ENCODE peak calls at places on chromosomes 4 and X, in six cellular contexts. J is psoas muscle, Y is HAP-1, A is aorta, C is neural progenitor cell, P is HFF-Myc. T is an unnamed sample.
A peak's percentile ranks its signal among the peaks of the same experiment; 100 is the strongest.

GRCh38 chr4:48931459-48931858 is 24.9 kb upstream of the OCIAD2 start:
- DNase-seq in J (no peak), Y (no peak), A (no peak), C (no peak), P (no peak), T (no peak)

GRCh38 chr4:100823066-100823992 is 305.5 kb upstream of the EMCN start:
- DNase-seq in J (no peak), Y (peak; percentile 62), A (no peak), C (no peak), P (no peak), T (no peak)

GRCh38 chr4:189124149-189124758 is 816.4 kb upstream of the FRG1 start:
- DNase-seq in J (no peak), Y (peak; percentile 45), A (no peak), C (peak; percentile 53), P (peak; percentile 29), T (no peak)

GRCh38 chr4:132227349-132228165 is 921.5 kb upstream of the PCDH10 start:
- DNase-seq in J (peak; percentile 15), Y (peak; percentile 41), A (peak; percentile 53), C (peak; percentile 88), P (no peak), T (peak; percentile 51)

GRCh38 chr4:85522277-85522676 is 47.3 kb downstream of the ARHGAP24 start:
- DNase-seq in J (no peak), Y (no peak), A (no peak), C (no peak), P (no peak), T (no peak)

GRCh38 chrX:105701310-105702052 is 120.9 kb upstream of the NRK start:
- DNase-seq in J (no peak), Y (no peak), A (no peak), C (no peak), P (no peak), T (no peak)

GRCh38 chr4:2186133-2186864 is 55.6 kb downstream of the HAUS3 start:
- DNase-seq in J (no peak), Y (peak; percentile 60), A (no peak), C (peak; percentile 76), P (no peak), T (peak; percentile 51)

GRCh38 chrX:108250654-108251579 is 159.3 kb downstream of the ATG4A start:
- DNase-seq in J (no peak), Y (no peak), A (no peak), C (peak; percentile 76), P (no peak), T (no peak)

GRCh38 chr4:151627491-151627890 is 133.3 kb downstream of the GATB start:
- DNase-seq in J (no peak), Y (no peak), A (no peak), C (no peak), P (no peak), T (no peak)

GRCh38 chr4:7398104-7398423 is 36.7 kb downstream of the PSAPL1 start:
- DNase-seq in J (no peak), Y (no peak), A (no peak), C (no peak), P (peak; percentile 44), T (no peak)

GRCh38 chr4:121072836-121073362 is 564 bp upstream of the NDNF start:
- DNase-seq in J (no peak), Y (no peak), A (peak; percentile 71), C (peak; percentile 66), P (no peak), T (no peak)

GRCh38 chr4:88054909-88055308 is 47.5 kb downstream of the PKD2 start:
- DNase-seq in J (no peak), Y (peak; percentile 29), A (no peak), C (peak; percentile 60), P (peak; percentile 20), T (peak; percentile 13)

GRCh38 chr4:72326692-72327632 is 242.1 kb downstream of the ADAMTS3 start:
- DNase-seq in J (no peak), Y (no peak), A (no peak), C (peak; percentile 54), P (no peak), T (no peak)

GRCh38 chrX:40422021-40422420 is 158.7 kb upstream of the ATP6AP2 start:
- DNase-seq in J (no peak), Y (no peak), A (no peak), C (no peak), P (no peak), T (no peak)

GRCh38 chr4:25859429-25860148 is 3.2 kb downstream of the SEL1L3 start:
- DNase-seq in J (no peak), Y (no peak), A (no peak), C (no peak), P (no peak), T (no peak)

GRCh38 chr4:90127706-90128345 is 632 bp downstream of the CCSER1 start:
- DNase-seq in J (peak; percentile 16), Y (no peak), A (peak; percentile 76), C (peak; percentile 71), P (no peak), T (no peak)

GRCh38 chr4:103645991-103646390 is 73.8 kb downstream of the TACR3 start:
- DNase-seq in J (no peak), Y (no peak), A (no peak), C (no peak), P (no peak), T (no peak)

GRCh38 chr4:95118507-95118906 is 360.8 kb downstream of the BMPR1B start:
- DNase-seq in J (no peak), Y (no peak), A (no peak), C (no peak), P (no peak), T (no peak)

GRCh38 chrX:31166416-31166815 is 94.6 kb upstream of the FTHL17 start:
- DNase-seq in J (no peak), Y (no peak), A (no peak), C (no peak), P (no peak), T (no peak)

GRCh38 chrX:12894074-12894691 is 12.2 kb upstream of the TLR8 start:
- DNase-seq in J (peak; percentile 16), Y (peak; percentile 65), A (no peak), C (peak; percentile 26), P (no peak), T (no peak)

GRCh38 chrX:154123241-154124219 is 20.5 kb upstream of the OPN1LW start:
- DNase-seq in J (no peak), Y (no peak), A (peak; percentile 61), C (no peak), P (no peak), T (no peak)

GRCh38 chr4:2083116-2083825 is 24.1 kb downstream of the NAT8L start:
- DNase-seq in J (no peak), Y (no peak), A (no peak), C (no peak), P (no peak), T (no peak)

GRCh38 chrX:15216280-15216679 is 53.6 kb downstream of the ASB9 start:
- DNase-seq in J (no peak), Y (no peak), A (no peak), C (no peak), P (no peak), T (no peak)

GRCh38 chrX:15215366-15215765 is 54.5 kb downstream of the ASB9 start:
- DNase-seq in J (no peak), Y (no peak), A (no peak), C (no peak), P (no peak), T (no peak)

GRCh38 chrX:15214614-15215013 is 55.3 kb downstream of the ASB9 start:
- DNase-seq in J (no peak), Y (no peak), A (no peak), C (no peak), P (no peak), T (no peak)
- H3K4me3 ChIP-seq in J (no peak overlapping the region), Y (no peak overlapping the region), A (no peak overlapping the region), C (no peak overlapping the region), P (no peak overlapping the region), T (no peak overlapping the region)

DNA sequence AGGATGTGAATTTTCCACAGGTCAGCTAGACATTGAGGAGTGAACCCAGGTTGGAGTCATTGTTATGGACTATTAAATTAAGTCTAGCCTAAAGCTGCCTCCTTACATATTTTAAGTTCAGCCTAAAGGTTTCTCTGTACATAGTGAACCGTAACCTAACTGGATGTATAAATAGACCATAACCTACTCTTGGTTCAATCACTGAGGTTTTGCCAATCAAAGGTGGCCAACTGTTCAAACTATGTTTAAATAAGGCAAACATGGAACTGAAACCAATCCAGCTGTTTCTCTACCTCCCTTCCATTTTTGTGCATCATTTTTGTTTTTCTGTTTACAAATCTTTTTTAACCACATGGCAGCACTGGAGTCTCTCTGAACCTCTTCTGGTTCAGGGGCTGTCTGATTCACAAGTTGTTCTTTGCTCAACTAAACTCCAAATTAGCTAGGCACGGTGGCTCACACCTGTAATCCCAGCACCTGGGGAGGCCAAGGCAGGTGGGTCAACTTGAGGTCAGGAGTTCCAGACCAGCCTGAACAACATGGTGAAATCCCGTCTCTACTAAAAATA is 43.9 kb upstream of the SFRP2 start:
- DNase-seq in J (no peak), Y (no peak), A (no peak), C (no peak), P (no peak), T (no peak)
- H3K4me3 ChIP-seq in J (no peak overlapping the region), Y (no peak overlapping the region), A (no peak overlapping the region), C (no peak overlapping the region), P (no peak overlapping the region), T (no peak overlapping the region)

GRCh38 chrX:106898462-106898861 is 4.7 kb downstream of the RIPPLY1 start:
- DNase-seq in J (no peak), Y (peak; percentile 33), A (no peak), C (peak; percentile 68), P (peak; percentile 24), T (no peak)
- H3K4me3 ChIP-seq in J (no peak overlapping the region), Y (no peak overlapping the region), A (no peak overlapping the region), C (no peak overlapping the region), P (no peak overlapping the region), T (no peak overlapping the region)

GRCh38 chr4:171814545-171814944 is 1.3 kb downstream of the GALNTL6 start:
- DNase-seq in J (no peak), Y (no peak), A (no peak), C (peak; percentile 3), P (no peak), T (no peak)

GRCh38 chr4:171813195-171813955 is at the start of gene GALNTL6:
- DNase-seq in J (peak; percentile 15), Y (peak; percentile 40), A (peak; percentile 72), C (peak; percentile 55), P (no peak), T (no peak)

GRCh38 chr4:171817026-171817425 is 3.8 kb downstream of the GALNTL6 start:
- DNase-seq in J (no peak), Y (no peak), A (no peak), C (no peak), P (no peak), T (no peak)

GRCh38 chr4:171809854-171810253 is 3.4 kb upstream of the GALNTL6 start:
- DNase-seq in J (no peak), Y (no peak), A (no peak), C (no peak), P (no peak), T (no peak)

DNA sequence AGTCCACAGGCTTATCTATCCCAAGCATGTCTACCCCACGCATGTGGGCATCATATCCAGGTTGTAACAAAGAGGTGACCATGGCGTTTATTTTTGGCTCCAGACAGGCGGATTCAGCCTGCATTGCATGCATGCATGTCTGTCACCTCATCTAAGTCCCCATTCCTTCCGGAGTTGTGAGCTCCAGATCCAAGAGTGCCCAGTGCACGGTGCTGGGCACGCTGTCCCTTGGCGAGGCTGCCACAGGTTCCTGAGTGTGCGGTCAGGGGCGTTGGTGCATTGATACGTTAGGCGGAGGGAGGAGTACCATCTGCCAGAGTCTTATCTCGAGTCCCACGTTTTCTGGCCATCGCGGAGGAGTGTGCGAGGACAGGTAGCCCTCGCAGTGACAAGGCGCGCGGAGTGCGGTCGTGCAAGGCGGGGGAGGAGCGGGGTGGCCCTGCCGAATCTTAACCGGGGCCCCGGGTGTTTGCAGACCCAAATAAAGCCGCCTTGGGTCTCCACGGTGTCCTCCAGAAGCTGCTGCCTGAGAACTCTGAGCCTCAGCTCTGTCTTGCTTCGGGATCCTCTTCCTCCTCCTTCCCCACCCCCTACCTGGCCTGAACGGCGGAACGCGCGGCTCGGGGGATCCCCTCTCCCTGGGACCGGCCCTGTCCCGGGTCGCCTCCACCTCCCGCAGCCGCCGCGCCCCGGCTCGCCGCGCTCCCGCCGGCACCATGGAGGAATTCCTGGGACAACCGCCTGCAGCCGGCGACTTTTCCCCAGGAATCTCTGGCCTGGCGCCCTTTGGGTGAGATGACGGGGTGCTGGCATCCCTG is 618 bp upstream of the GALNTL6 start:
- DNase-seq in J (peak; percentile 11), Y (peak; percentile 26), A (peak; percentile 75), C (peak; percentile 61), P (no peak), T (no peak)
- H3K4me3 ChIP-seq in J (peak overlapping the region; percentile 53), Y (peak overlapping the region; percentile 30), A (peak overlapping the region; percentile 7), C (peak overlapping the region; percentile 62), P (peak overlapping the region; percentile 17), T (peak overlapping the region; percentile 67)